ENCODE peak calls at places on chromosome 7, in four cellular contexts. D is esophagus squamous epithelium, V is NB4, L is choroid plexus epithelial cell. J is an unnamed sample.

GRCh38 chr7:2924866-2925840 is 81.0 kb upstream of the GNA12 start:
- DNase-seq in V (no peak), L (peak; percentile 11), D (no peak), J (peak; percentile 46)

GRCh38 chr7:23196306-23196705 is 14.5 kb downstream of the NUP42 start:
- DNase-seq in D (no peak), V (no peak), L (no peak), J (no peak)

GRCh38 chr7:71535616-71536015 is 403.7 kb downstream of the GALNT17 start:
- DNase-seq in L (no peak), D (no peak), V (no peak), J (no peak)

GRCh38 chr7:12647364-12648219 is 39.8 kb upstream of the ARL4A start:
- DNase-seq in L (peak; percentile 37), D (no peak), V (no peak), J (no peak)

GRCh38 chr7:108109216-108109908 is 20.8 kb downstream of the LAMB4 start:
- DNase-seq in D (no peak), V (peak; percentile 56), L (peak; percentile 36), J (no peak)

GRCh38 chr7:21724562-21724961 is 181.7 kb downstream of the DNAH11 start:
- DNase-seq in V (no peak), L (no peak), D (no peak), J (no peak)

GRCh38 chr7:134695321-134695860 is 48.7 kb downstream of the BPGM start:
- DNase-seq in V (no peak), D (no peak), L (peak; percentile 86), J (no peak)

GRCh38 chr7:50826371-50827172 is 43.9 kb upstream of the GRB10 start:
- DNase-seq in D (no peak), V (peak; percentile 86), L (peak; percentile 84), J (no peak)

GRCh38 chr7:38858281-38858884 is 50.6 kb downstream of the VPS41 start:
- DNase-seq in L (peak; percentile 69), D (no peak), V (no peak), J (no peak)

GRCh38 chr7:78734626-78735025 is 718.8 kb downstream of the MAGI2 start:
- DNase-seq in V (peak; percentile 6), D (no peak), L (peak; percentile 1), J (no peak)

GRCh38 chr7:46468753-46469356 is 547.8 kb upstream of the IGFBP3 start:
- DNase-seq in L (peak; percentile 53), D (no peak), V (peak; percentile 44), J (no peak)

GRCh38 chr7:99447943-99448342 is 9.2 kb downstream of the CPSF4 start:
- DNase-seq in L (no peak), V (peak; percentile 52), D (no peak), J (no peak)

GRCh38 chr7:64997927-64998391 is 7.1 kb upstream of the ZNF117 start:
- DNase-seq in V (no peak), L (peak; percentile 87), D (no peak), J (no peak)

GRCh38 chr7:2193120-2193519 is 39.6 kb downstream of the MAD1L1 start:
- DNase-seq in L (no peak), D (no peak), V (no peak), J (peak; percentile 75)

GRCh38 chr7:147584771-147585193 is 1005.8 kb upstream of the C7orf33 start:
- DNase-seq in L (no peak), D (no peak), V (no peak), J (no peak)

GRCh38 chr7:40432046-40432445 is 297.2 kb downstream of the SUGCT start:
- DNase-seq in L (no peak), D (no peak), V (no peak), J (no peak)

GRCh38 chr7:130393799-130394411 is 13.6 kb downstream of the CPA1 start:
- DNase-seq in L (no peak), V (no peak), D (no peak), J (no peak)

GRCh38 chr7:115869811-115870210 is 160.8 kb downstream of the TFEC start:
- DNase-seq in D (no peak), V (no peak), L (no peak), J (no peak)

GRCh38 chr7:6417408-6417807 is 30.3 kb downstream of the DAGLB start:
- DNase-seq in V (no peak), L (no peak), D (no peak), J (no peak)

GRCh38 chr7:4763091-4763793 is 12.2 kb upstream of the AP5Z1 start:
- DNase-seq in D (no peak), L (no peak), V (no peak), J (no peak)

GRCh38 chr7:110307776-110308175 is 783.2 kb upstream of the LRRN3 start:
- DNase-seq in V (peak; percentile 25), L (peak; percentile 65), D (no peak), J (no peak)

GRCh38 chr7:1254281-1255082 is 21.8 kb downstream of the UNCX start:
- DNase-seq in L (no peak), V (peak; percentile 85), D (no peak), J (no peak)

GRCh38 chr7:107843184-107843583 is 40.2 kb upstream of the SLC26A3 start:
- DNase-seq in V (no peak), D (no peak), L (no peak), J (no peak)

GRCh38 chr7:11713352-11713751 is 118.6 kb downstream of the THSD7A start:
- DNase-seq in V (no peak), L (no peak), D (no peak), J (no peak)

GRCh38 chr7:40755438-40755837 is 620.6 kb downstream of the SUGCT start:
- DNase-seq in V (no peak), D (no peak), L (no peak), J (no peak)

GRCh38 chr7:154869436-154869835 is 133.5 kb downstream of the PAXIP1 start:
- DNase-seq in V (no peak), D (no peak), L (no peak), J (peak; percentile 47)

GRCh38 chr7:88689821-88690220 is 69.7 kb upstream of the ZNF804B start:
- DNase-seq in L (no peak), V (no peak), D (no peak), J (no peak)

GRCh38 chr7:114345494-114345893 is 69.1 kb upstream of the FOXP2 start:
- DNase-seq in D (no peak), V (no peak), L (peak; percentile 63), J (no peak)

GRCh38 chr7:7182156-7183060 is at the start of gene C1GALT1:
- DNase-seq in D (peak; percentile 75), L (peak; percentile 99), V (peak; percentile 100), J (peak; percentile 99)

GRCh38 chr7:155009570-155010157 is 6.7 kb upstream of the PAXIP1 start:
- DNase-seq in V (peak; percentile 60), D (no peak), L (peak; percentile 24), J (no peak)

GRCh38 chr7:142535123-142535779 is 214.0 kb upstream of the PRSS1 start:
- DNase-seq in V (peak; percentile 86), L (peak; percentile 93), D (no peak), J (no peak)

GRCh38 chr7:18003286-18003685 is 24.4 kb downstream of the PRPS1L1 start:
- DNase-seq in V (no peak), D (no peak), L (no peak), J (no peak)

GRCh38 chr7:156942708-156943090 is 6.8 kb upstream of the NOM1 start:
- DNase-seq in V (no peak), L (no peak), D (no peak), J (no peak)

GRCh38 chr7:158016171-158017087 is 571.2 kb downstream of the PTPRN2 start:
- DNase-seq in L (no peak), V (no peak), D (no peak), J (peak; percentile 46)

J was measured in cardiac septum.